ENCODE peak calls at places on chromosome 21, in four cellular contexts. L is prostate gland, N is fibroblast of villous mesenchyme, A is uterus. X is an unnamed sample.

GRCh38 chr21:31873696-31874599 is 1.1 kb downstream of the HUNK start:
- DNase-seq in L (peak), A (peak), N (no peak), X (no peak)

GRCh38 chr21:39029086-39029772 is 154.0 kb downstream of the PSMG1 start:
- DNase-seq in L (no peak), N (peak), A (no peak), X (peak)

GRCh38 chr21:44508426-44508710 is 31.6 kb downstream of the KRTAP10-1 start:
- DNase-seq in N (no peak), L (no peak), A (no peak), X (no peak)

GRCh38 chr21:43919871-43920801 is 55.1 kb downstream of the AGPAT3 start:
- DNase-seq in A (no peak), L (no peak), N (no peak), X (no peak)

GRCh38 chr21:46284077-46284644 is 1.2 kb downstream of the MCM3AP start:
- DNase-seq in A (no peak), N (no peak), L (no peak), X (peak)

GRCh38 chr21:29979043-29979442 is 39.2 kb upstream of the GRIK1 start:
- DNase-seq in N (no peak), A (no peak), L (no peak), X (no peak)

GRCh38 chr21:46161180-46161799 is 5.9 kb upstream of the FTCD start:
- DNase-seq in N (no peak), L (no peak), A (peak), X (no peak)

GRCh38 chr21:19322360-19322759 is 918.8 kb upstream of the TMPRSS15 start:
- DNase-seq in A (no peak), L (no peak), N (no peak), X (peak)

GRCh38 chr21:39927304-39927886 is 60.2 kb downstream of the PCP4 start:
- DNase-seq in N (no peak), L (no peak), A (no peak), X (no peak)

GRCh38 chr21:41024341-41025056 is 143.5 kb upstream of the BACE2 start:
- DNase-seq in L (no peak), A (no peak), N (no peak), X (no peak)

GRCh38 chr21:46050651-46051378 is 47.1 kb upstream of the COL6A2 start:
- DNase-seq in A (peak), L (no peak), N (no peak), X (no peak)

GRCh38 chr21:39788383-39788782 is 43.4 kb downstream of the IGSF5 start:
- DNase-seq in L (peak), A (peak), N (peak), X (peak)

GRCh38 chr21:44289381-44290010 is 3.8 kb downstream of the AIRE start:
- DNase-seq in N (no peak), L (no peak), A (no peak), X (no peak)

GRCh38 chr21:45407629-45408247 is 2.8 kb downstream of the COL18A1 start:
- DNase-seq in A (no peak), N (no peak), L (no peak), X (no peak)

GRCh38 chr21:25370311-25370744 is 237.0 kb downstream of the MRPL39 start:
- DNase-seq in A (no peak), N (peak), L (no peak), X (peak)

GRCh38 chr21:39612233-39613028 is at the start of gene B3GALT5:
- DNase-seq in N (peak), A (no peak), L (no peak), X (peak)

GRCh38 chr21:23639726-23640125 is 1967.6 kb downstream of the MRPL39 start:
- DNase-seq in N (no peak), L (no peak), A (no peak), X (no peak)

GRCh38 chr21:43824250-43824882 is 35.0 kb downstream of the RRP1 start:
- DNase-seq in N (peak), L (no peak), A (no peak), X (peak)

GRCh38 chr21:44448651-44449131 is 6.6 kb upstream of the LRRC3 start:
- DNase-seq in N (no peak), L (no peak), A (no peak), X (no peak)

GRCh38 chr21:20270365-20271055 is 727.7 kb upstream of the NCAM2 start:
- DNase-seq in N (no peak), L (no peak), A (no peak), X (no peak)

GRCh38 chr21:45639206-45640000 is 4.1 kb upstream of the PCBP3 start:
- DNase-seq in N (no peak), L (no peak), A (no peak), X (peak)

GRCh38 chr21:25838809-25839208 is 104.0 kb downstream of the GABPA start:
- DNase-seq in L (no peak), A (no peak), N (no peak), X (no peak)

GRCh38 chr21:46550511-46550941 is 54.4 kb downstream of the S100B start:
- DNase-seq in L (no peak), A (no peak), N (no peak), X (no peak)

GRCh38 chr21:32308696-32309095 is 10.0 kb downstream of the MRAP start:
- DNase-seq in L (no peak), N (no peak), A (no peak), X (no peak)

GRCh38 chr21:44696572-44696971 is 400 bp upstream of the KRTAP10-12 start:
- DNase-seq in L (no peak), A (no peak), N (no peak), X (no peak)

GRCh38 chr21:39669976-39670671 is 57.4 kb downstream of the B3GALT5 start:
- DNase-seq in N (no peak), L (no peak), A (no peak), X (no peak)

GRCh38 chr21:41133896-41134522 is 34.0 kb upstream of the BACE2 start:
- DNase-seq in N (peak), A (no peak), L (no peak), X (peak)

DNA sequence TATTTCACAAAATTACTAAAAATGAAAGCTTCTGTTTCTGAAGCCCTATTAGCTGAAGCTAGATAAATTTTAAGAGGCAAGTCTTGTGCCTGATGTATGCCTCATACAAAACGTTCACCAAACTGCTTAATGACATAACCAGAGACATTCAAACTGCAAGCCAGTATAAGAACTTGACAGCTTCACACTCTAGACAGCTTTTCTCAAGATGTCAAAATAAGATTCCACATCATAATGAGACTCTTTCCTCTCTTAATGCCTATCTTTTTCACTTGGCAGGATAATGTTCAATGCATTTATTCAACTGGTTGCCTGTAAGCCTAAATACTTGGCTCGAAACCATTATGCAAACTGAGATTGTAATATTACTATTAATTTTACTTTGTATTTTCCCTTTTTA is 424.0 kb downstream of the LTN1 start:
- DNase-seq in L (no peak), A (no peak), N (no peak), X (no peak)
- TF ChIP-seq CTCF in L (no peak), A (no peak), N (no peak), X (no peak)

GRCh38 chr21:35046880-35047229 is 2.2 kb downstream of the RUNX1 start:
- DNase-seq in L (no peak), N (no peak), A (no peak), X (no peak)
- H3K4me3 ChIP-seq in L (no peak), N (peak), A (no peak), X (peak)

GRCh38 chr21:37915941-37916794 is at the start of gene KCNJ6:
- DNase-seq in L (peak), A (no peak), N (peak), X (peak)
- TF ChIP-seq CTCF in L (peak), A (no peak), N (peak), X (peak)

GRCh38 chr21:42237577-42237976 is 18.6 kb downstream of the ABCG1 start:
- DNase-seq in A (no peak), N (no peak), L (no peak), X (no peak)

GRCh38 chr21:42236014-42236413 is 17.1 kb downstream of the ABCG1 start:
- DNase-seq in N (no peak), L (no peak), A (no peak), X (no peak)

GRCh38 chr21:42236693-42237092 is 17.8 kb downstream of the ABCG1 start:
- DNase-seq in L (no peak), N (no peak), A (no peak), X (no peak)

GRCh38 chr21:42238185-42238934 is 19.4 kb downstream of the ABCG1 start:
- DNase-seq in N (no peak), A (no peak), L (no peak), X (no peak)

GRCh38 chr21:42237161-42237560 is 18.2 kb downstream of the ABCG1 start:
- DNase-seq in N (no peak), L (no peak), A (no peak), X (no peak)
- H3K4me3 ChIP-seq in N (no peak), L (no peak), A (no peak), X (no peak)

GRCh38 chr21:35738342-35738961 is 321.9 kb downstream of the SETD4 start:
- DNase-seq in L (peak), N (no peak), A (no peak), X (no peak)
- TF ChIP-seq CTCF in L (no peak), N (no peak), A (no peak), X (no peak)